ENCODE peak calls at places on chromosome 4, in five cellular contexts. W is natural killer cell, G is NCI-H524, F is iPS-NIHi11, L is AG10803. O is an unnamed sample.

GRCh38 chr4:51835079-51835478 is 7.9 kb upstream of the DCUN1D4 start:
- DNase-seq in F (no peak), L (no peak), W (no peak), G (no peak), O (no peak)

GRCh38 chr4:148203056-148203898 is 238.9 kb downstream of the NR3C2 start:
- DNase-seq in F (peak), L (no peak), G (peak), W (no peak), O (peak)

GRCh38 chr4:104491396-104491821 is 3.3 kb downstream of the CXXC4 start:
- DNase-seq in F (peak), W (peak), L (peak), G (peak), O (no peak)

GRCh38 chr4:100870940-100871772 is 353.3 kb upstream of the EMCN start:
- DNase-seq in L (no peak), F (no peak), G (no peak), W (no peak), O (no peak)

GRCh38 chr4:182222766-182223165 is 20.4 kb upstream of the TENM3 start:
- DNase-seq in F (no peak), W (no peak), G (no peak), L (no peak), O (no peak)

GRCh38 chr4:42627887-42628646 is 28.8 kb downstream of the ATP8A1 start:
- DNase-seq in G (no peak), L (no peak), W (peak), F (no peak), O (no peak)

GRCh38 chr4:20831746-20832145 is 131.5 kb downstream of the PACRGL start:
- DNase-seq in G (no peak), L (peak), W (no peak), F (no peak), O (no peak)

GRCh38 chr4:156472624-156473023 is 499.0 kb downstream of the PDGFC start:
- DNase-seq in L (no peak), G (no peak), W (no peak), F (no peak), O (no peak)

GRCh38 chr4:71322425-71322824 is 16.4 kb upstream of the SLC4A4 start:
- DNase-seq in G (no peak), W (no peak), L (peak), F (no peak), O (no peak)

GRCh38 chr4:17197070-17197469 is 298.6 kb upstream of the LDB2 start:
- DNase-seq in F (no peak), G (no peak), W (no peak), L (no peak), O (no peak)

GRCh38 chr4:122747883-122748282 is 15.4 kb downstream of the BBS12 start:
- DNase-seq in F (no peak), W (no peak), G (no peak), L (peak), O (no peak)

GRCh38 chr4:6773106-6773505 is 9.4 kb upstream of the KIAA0232 start:
- DNase-seq in W (no peak), L (peak), F (no peak), G (no peak), O (no peak)